ENCODE peak calls at places on chromosomes 11 and 22, in five cellular contexts. Z, L, B, H and Y are unnamed samples. For H3K4me1, the result is how much of the 10 kb centered on the place peaks cover.

GRCh38 chr11:30143098-30143705 is 87.6 kb upstream of the FSHB start:
- DNase-seq in Z (no peak), L (peak), B (peak), H (peak), Y (peak)

GRCh38 chr11:19345848-19346681 is 105.3 kb upstream of the E2F8 start:
- DNase-seq in Z (no peak), L (no peak), B (peak), H (no peak), Y (peak)

GRCh38 chr22:43566021-43566420 is 154.2 kb downstream of the MPPED1 start:
- DNase-seq in Z (no peak), L (no peak), B (no peak), H (no peak), Y (peak)

GRCh38 chr22:37282385-37282677 is at the start of gene CYTH4:
- DNase-seq in Z (no peak), L (no peak), B (peak), H (no peak), Y (no peak)

GRCh38 chr11:100930185-100930778 is 199.3 kb downstream of the PGR start:
- DNase-seq in Z (no peak), L (peak), B (peak), H (no peak), Y (peak)

GRCh38 chr22:50308597-50308935 is 1.1 kb upstream of the PLXNB2 start:
- DNase-seq in Z (no peak), L (peak), B (peak), H (no peak), Y (no peak)

GRCh38 chr11:64088159-64089026 is 52.7 kb downstream of the FLRT1 start:
- DNase-seq in Z (peak), L (peak), B (no peak), H (no peak), Y (no peak)

GRCh38 chr11:102171101-102171500 is 60.9 kb downstream of the YAP1 start:
- DNase-seq in Z (no peak), L (no peak), B (no peak), H (no peak), Y (no peak)

GRCh38 chr22:33825761-33826160 is 94.5 kb downstream of the LARGE1 start:
- DNase-seq in Z (no peak), L (no peak), B (no peak), H (no peak), Y (no peak)

GRCh38 chr11:20966489-20966888 is 297.1 kb downstream of the NELL1 start:
- DNase-seq in Z (peak), L (no peak), B (no peak), H (no peak), Y (no peak)

GRCh38 chr22:20750461-20751184 is 23.3 kb upstream of the SERPIND1 start:
- DNase-seq in Z (no peak), L (no peak), B (peak), H (peak), Y (no peak)

GRCh38 chr11:68939583-68940555 is 36.2 kb downstream of the IGHMBP2 start:
- DNase-seq in Z (no peak), L (no peak), B (no peak), H (no peak), Y (no peak)

GRCh38 chr22:35064664-35065063 is 1.3 kb upstream of the ISX start:
- DNase-seq in Z (no peak), L (peak), B (peak), H (peak), Y (no peak)

GRCh38 chr11:77035580-77035979 is 1.4 kb downstream of the B3GNT6 start:
- DNase-seq in Z (no peak), L (no peak), B (no peak), H (no peak), Y (no peak)

GRCh38 chr11:19511413-19512183 is 201.0 kb upstream of the NAV2 start:
- DNase-seq in Z (no peak), L (no peak), B (no peak), H (no peak), Y (no peak)

GRCh38 chr11:97979741-97980140 is 1041.0 kb upstream of the CNTN5 start:
- DNase-seq in Z (no peak), L (no peak), B (no peak), H (no peak), Y (no peak)

GRCh38 chr11:78810489-78811090 is 235.9 kb upstream of the NARS2 start:
- DNase-seq in Z (no peak), L (no peak), B (no peak), H (no peak), Y (no peak)

GRCh38 chr11:48880021-48880441 is 103.7 kb downstream of the TRIM51G start:
- DNase-seq in Z (no peak), L (no peak), B (no peak), H (no peak), Y (no peak)

GRCh38 chr11:127274328-127274676 is 273.7 kb upstream of the KIRREL3 start:
- DNase-seq in Z (no peak), L (no peak), B (no peak), H (no peak), Y (no peak)

GRCh38 chr11:93969925-93970922 is 50.9 kb upstream of the HEPHL1 start:
- DNase-seq in Z (no peak), L (no peak), B (no peak), H (no peak), Y (no peak)

GRCh38 chr11:102446606-102447005 is 6.0 kb downstream of the TMEM123 start:
- DNase-seq in Z (no peak), L (no peak), B (no peak), H (no peak), Y (no peak)

GRCh38 chr11:17230867-17231851 is 23.4 kb upstream of the PIK3C2A start:
- DNase-seq in Z (no peak), L (no peak), B (no peak), H (peak), Y (no peak)

GRCh38 chr11:74695705-74696280 is 35.4 kb downstream of the CHRDL2 start:
- DNase-seq in Z (no peak), L (no peak), B (no peak), H (no peak), Y (no peak)

GRCh38 chr11:74694536-74694935 is 36.7 kb downstream of the CHRDL2 start:
- DNase-seq in Z (no peak), L (no peak), B (no peak), H (no peak), Y (no peak)

GRCh38 chr11:74697722-74698121 is 33.5 kb downstream of the CHRDL2 start:
- DNase-seq in Z (no peak), L (no peak), B (no peak), H (no peak), Y (no peak)

GRCh38 chr11:74696932-74697687 is 34.1 kb downstream of the CHRDL2 start:
- DNase-seq in Z (no peak), L (peak), B (peak), H (no peak), Y (no peak)

DNA sequence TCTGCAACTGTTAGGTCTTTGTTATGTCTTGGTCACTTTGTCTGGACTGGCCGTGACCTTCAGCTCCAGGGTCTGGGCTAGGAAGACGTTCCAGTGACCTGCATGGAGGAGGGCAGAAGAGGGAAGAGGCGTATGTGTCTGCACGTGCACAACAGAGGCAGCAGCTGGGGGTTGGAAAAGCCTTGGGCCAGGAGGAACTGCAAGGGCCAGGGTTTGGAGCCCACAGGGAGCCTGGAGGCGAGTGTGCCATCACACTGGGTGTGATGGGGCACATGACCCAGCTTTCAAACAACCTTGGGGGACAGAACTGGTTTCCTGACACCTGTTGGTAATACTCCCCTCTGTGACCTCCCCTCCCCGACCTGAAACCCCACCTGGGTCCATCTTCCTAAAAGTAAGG is 34.7 kb downstream of the CHRDL2 start:
- DNase-seq in Z (no peak), L (no peak), B (no peak), H (no peak), Y (no peak)
- H3K4me1 ChIP-seq in Z (under half), L (under half), B (under half), H (under half), Y (under half)

DNA sequence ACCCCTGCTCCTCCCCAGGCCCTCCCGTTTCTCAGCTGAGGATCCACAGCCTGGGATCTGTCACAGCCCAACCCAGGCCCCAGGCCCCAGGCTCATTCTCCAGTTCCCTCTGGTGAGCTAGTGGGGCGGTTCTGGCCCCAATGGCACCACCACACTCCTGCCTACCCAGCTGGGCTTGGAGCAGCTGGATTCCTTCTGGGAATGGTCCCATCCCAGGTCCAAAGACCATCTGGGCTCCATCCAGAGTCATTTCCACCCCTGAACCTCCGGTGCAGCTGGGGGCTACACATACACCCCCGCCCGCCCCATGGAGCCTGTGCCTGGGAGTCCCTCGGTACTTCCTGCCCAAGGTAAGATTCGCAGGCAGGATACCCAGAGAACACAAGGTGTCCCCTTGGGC is 35.5 kb upstream of the PDGFB start:
- DNase-seq in Z (no peak), L (no peak), B (no peak), H (no peak), Y (no peak)
- TF ChIP-seq TAF1 in Z (no peak), L (no peak), B (no peak), H (no peak), Y (no peak)

GRCh38 chr11:11513438-11513837 is 108.4 kb downstream of the GALNT18 start:
- DNase-seq in Z (no peak), L (no peak), B (no peak), H (no peak), Y (no peak)
- H3K4me1 ChIP-seq in Z (under half), L (under half), B (under half), H (under half), Y (under half)

DNA sequence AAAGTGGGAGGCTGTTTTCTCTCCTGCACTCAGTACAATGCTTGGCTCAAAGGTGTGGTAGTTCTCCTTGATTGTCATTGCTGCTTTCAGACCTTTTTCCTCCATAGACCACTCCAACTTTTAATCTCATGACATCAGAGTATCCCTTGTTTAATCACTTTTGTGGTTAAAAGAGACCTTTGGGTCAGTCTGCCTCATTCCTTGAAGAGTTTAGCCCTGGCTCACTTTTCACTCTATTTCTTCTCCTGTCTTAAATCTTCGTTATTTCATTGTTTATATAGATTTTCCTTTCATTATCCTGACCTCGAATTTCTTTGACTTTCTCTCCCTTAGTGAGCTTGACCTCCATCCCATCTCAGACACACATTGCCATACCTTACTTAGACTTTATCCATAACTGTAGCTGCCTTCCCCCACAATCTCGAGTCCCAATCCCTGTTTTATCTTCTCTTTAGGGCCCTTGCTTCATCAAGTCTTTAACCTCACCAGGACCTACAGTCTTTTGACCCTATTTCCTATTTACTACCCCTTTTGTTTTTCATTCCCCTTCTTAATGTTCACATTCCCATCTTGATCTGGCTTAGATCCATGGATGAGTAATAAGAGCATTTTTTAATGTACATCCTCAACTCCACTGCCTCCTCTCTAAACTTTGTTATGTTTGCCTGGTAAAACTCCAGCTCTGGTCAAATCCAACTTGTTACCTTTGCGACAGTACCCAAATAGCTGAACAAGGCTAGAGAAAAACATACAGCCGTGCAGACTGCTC is 9.5 kb downstream of the ATXN10 start:
- DNase-seq in Z (no peak), L (no peak), B (no peak), H (no peak), Y (no peak)
- TF ChIP-seq TAF1 in Z (no peak), L (no peak), B (no peak), H (no peak), Y (no peak)

GRCh38 chr11:75775056-75775455 is 6.5 kb downstream of the DGAT2 start:
- DNase-seq in Z (no peak), L (no peak), B (no peak), H (no peak), Y (no peak)
- H3K4me1 ChIP-seq in Z (under half), L (under half), B (under half), H (under half), Y (under half)